ENCODE peak calls at places on chromosome 2, in seven cellular contexts. Y, U, D, E, P, A and T are unnamed samples.

GRCh38 chr2:140761807-140762206 is 1369.0 kb downstream of the LRP1B start:
- DNase-seq in Y (no peak), U (no peak), D (no peak), E (no peak), P (no peak), A (no peak), T (no peak)

GRCh38 chr2:64727013-64727767 is 73.5 kb upstream of the SERTAD2 start:
- DNase-seq in Y (no peak), U (no peak), D (no peak), E (no peak), P (no peak), A (no peak), T (no peak)

GRCh38 chr2:129810521-129810920 is 168.9 kb upstream of the RAB6C start:
- DNase-seq in Y (no peak), U (no peak), D (no peak), E (no peak), P (no peak), A (no peak), T (no peak)

GRCh38 chr2:37829202-37829601 is 95.9 kb upstream of the RMDN2 start:
- DNase-seq in Y (no peak), U (no peak), D (peak), E (peak), P (peak), A (peak), T (peak)

GRCh38 chr2:128465246-128466170 is 146.8 kb upstream of the HS6ST1 start:
- DNase-seq in Y (no peak), U (no peak), D (no peak), E (peak), P (no peak), A (no peak), T (no peak)

GRCh38 chr2:73053316-73054114 is 18.0 kb downstream of the SFXN5 start:
- DNase-seq in Y (no peak), U (no peak), D (no peak), E (no peak), P (no peak), A (peak), T (no peak)

GRCh38 chr2:163259489-163259888 is 420.9 kb upstream of the KCNH7 start:
- DNase-seq in Y (no peak), U (no peak), D (no peak), E (no peak), P (no peak), A (no peak), T (no peak)

GRCh38 chr2:57880967-57881366 is 165.6 kb upstream of the VRK2 start:
- DNase-seq in Y (no peak), U (no peak), D (no peak), E (no peak), P (peak), A (no peak), T (no peak)

GRCh38 chr2:232777278-232777677 is 913 bp upstream of the KCNJ13 start:
- DNase-seq in Y (no peak), U (no peak), D (no peak), E (no peak), P (no peak), A (no peak), T (no peak)

GRCh38 chr2:148875387-148876051 is 492 bp downstream of the KIF5C start:
- DNase-seq in Y (no peak), U (no peak), D (no peak), E (no peak), P (no peak), A (no peak), T (no peak)

GRCh38 chr2:42859006-42859552 is 66.7 kb upstream of the HAAO start:
- DNase-seq in Y (peak), U (peak), D (no peak), E (peak), P (peak), A (peak), T (peak)

GRCh38 chr2:234189230-234189629 is 138.7 kb downstream of the SPP2 start:
- DNase-seq in Y (no peak), U (no peak), D (no peak), E (no peak), P (no peak), A (no peak), T (no peak)

GRCh38 chr2:36486546-36487044 is 111.4 kb downstream of the FEZ2 start:
- DNase-seq in Y (no peak), U (no peak), D (peak), E (no peak), P (peak), A (peak), T (no peak)

GRCh38 chr2:235951980-235952379 is 216.2 kb downstream of the GBX2 start:
- DNase-seq in Y (no peak), U (no peak), D (no peak), E (no peak), P (peak), A (no peak), T (no peak)

GRCh38 chr2:101223814-101224231 is 28.9 kb upstream of the CNOT11 start:
- DNase-seq in Y (no peak), U (no peak), D (no peak), E (no peak), P (no peak), A (no peak), T (no peak)

GRCh38 chr2:18435425-18436037 is 124.9 kb downstream of the RDH14 start:
- DNase-seq in Y (peak), U (no peak), D (no peak), E (no peak), P (peak), A (peak), T (peak)

GRCh38 chr2:240390091-240391073 is 45.1 kb upstream of the GPC1 start:
- DNase-seq in Y (no peak), U (no peak), D (no peak), E (peak), P (no peak), A (no peak), T (no peak)

GRCh38 chr2:147560810-147561521 is 283.9 kb upstream of the ACVR2A start:
- DNase-seq in Y (no peak), U (no peak), D (no peak), E (no peak), P (no peak), A (no peak), T (no peak)

GRCh38 chr2:212181646-212182045 is 357.0 kb downstream of the ERBB4 start:
- DNase-seq in Y (no peak), U (no peak), D (no peak), E (no peak), P (no peak), A (no peak), T (no peak)

GRCh38 chr2:129885735-129886134 is 93.7 kb upstream of the RAB6C start:
- DNase-seq in Y (no peak), U (no peak), D (no peak), E (no peak), P (no peak), A (no peak), T (no peak)

DNA sequence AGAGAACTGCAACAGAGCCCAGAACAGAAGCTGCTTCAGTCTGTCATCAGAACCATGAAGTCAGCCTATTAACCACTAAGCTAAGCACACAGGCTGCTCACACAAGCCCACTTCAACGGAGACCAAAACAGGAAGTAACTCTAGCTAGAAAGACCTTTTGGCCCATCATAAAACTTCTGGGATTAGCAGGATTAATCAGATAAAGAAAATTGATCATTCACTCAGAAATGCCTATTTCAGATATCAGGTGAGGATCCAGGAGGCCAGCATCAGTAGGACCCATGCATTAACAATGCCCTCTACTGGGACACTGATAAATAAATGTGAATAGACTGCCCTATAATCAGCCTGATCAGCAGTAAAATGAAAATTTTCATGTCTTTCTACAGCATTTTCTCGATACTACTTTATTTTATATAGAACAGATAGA is 101.4 kb downstream of the WDPCP start:
- DNase-seq in Y (no peak), U (no peak), D (no peak), E (no peak), P (peak), A (no peak), T (no peak)
- TF ChIP-seq CTCF in Y (no peak), U (no peak), D (no peak), E (no peak), P (peak), A (no peak), T (no peak)

DNA sequence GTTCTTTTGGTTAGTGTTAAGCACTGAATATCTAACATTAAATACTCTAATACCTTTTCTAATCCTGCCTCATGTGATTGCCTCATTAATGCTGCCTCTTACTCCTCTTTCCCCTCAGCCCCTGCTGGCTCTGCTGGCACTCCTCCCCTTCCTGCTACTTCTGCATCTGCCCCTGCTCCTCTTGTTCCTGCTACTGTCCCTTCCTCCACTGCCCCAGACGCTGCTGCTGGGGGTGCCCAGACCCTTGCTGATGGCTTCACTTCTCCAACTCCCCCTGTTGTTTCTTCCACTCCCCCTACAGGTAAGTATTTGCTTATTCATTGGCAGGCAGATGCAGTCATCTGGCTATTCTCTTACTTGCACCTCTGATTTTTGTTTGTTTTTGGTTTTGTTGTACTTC is 68.5 kb downstream of the ABI2 start:
- DNase-seq in Y (no peak), U (no peak), D (no peak), E (no peak), P (no peak), A (no peak), T (no peak)
- TF ChIP-seq CTCF in Y (peak), U (no peak), D (peak), E (no peak), P (peak), A (peak), T (peak)

GRCh38 chr2:96993367-96993766 is 7.0 kb upstream of the FAM178B start:
- DNase-seq in Y (no peak), U (no peak), D (no peak), E (no peak), P (peak), A (no peak), T (no peak)
- TF ChIP-seq CTCF in Y (no peak), U (no peak), D (no peak), E (no peak), P (no peak), A (no peak), T (no peak)

DNA sequence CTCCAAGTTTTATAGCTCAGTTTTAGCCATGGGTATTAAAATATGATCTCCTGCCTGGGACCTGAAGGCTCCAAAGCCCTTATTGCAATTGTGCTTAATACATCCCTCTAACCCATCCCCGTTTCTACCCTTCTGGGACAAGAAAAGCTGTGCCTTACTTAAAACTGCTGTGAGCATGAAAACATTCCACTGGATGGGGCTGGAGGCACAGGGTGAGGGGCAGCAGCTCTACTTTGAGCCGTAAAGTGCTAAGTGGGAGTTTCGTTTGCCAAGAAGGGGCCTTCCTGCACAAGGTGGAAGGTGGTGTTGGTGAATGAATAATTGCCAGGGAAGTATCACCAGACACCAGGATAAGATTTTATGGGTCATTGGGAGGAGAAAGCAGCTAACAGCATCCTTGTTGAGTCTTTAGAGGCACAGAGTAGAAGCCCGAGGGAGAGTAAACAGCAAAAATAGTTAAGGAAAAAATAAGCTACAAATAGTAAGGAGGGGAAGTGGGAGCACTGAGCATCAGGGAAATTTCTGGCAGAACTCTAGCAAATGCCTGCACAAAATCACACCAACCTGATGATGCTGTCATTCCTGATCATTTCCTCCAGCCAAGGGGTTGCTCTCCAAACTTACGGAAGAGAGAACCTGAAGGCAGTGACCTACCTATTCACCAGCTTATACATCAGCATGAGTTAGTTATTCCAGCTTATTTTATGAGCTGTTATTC is 218.4 kb downstream of the MREG start:
- DNase-seq in Y (no peak), U (no peak), D (no peak), E (no peak), P (no peak), A (no peak), T (peak)
- TF ChIP-seq CTCF in Y (no peak), U (no peak), D (peak), E (no peak), P (no peak), A (no peak), T (no peak)